ENCODE peak calls at places on chromosomes 11 and 22, in four cellular contexts. K, A, N and L are unnamed samples.

GRCh38 chr22:24985824-24986214 is 33.3 kb downstream of the KIAA1671 start:
- DNase-seq in A (peak; percentile 99), N (peak; percentile 75), K (peak; percentile 84), L (no peak)

GRCh38 chr11:77778549-77778948 is 42.0 kb downstream of the RSF1 start:
- DNase-seq in N (no peak), K (no peak), A (no peak), L (no peak)

GRCh38 chr11:32792111-32792947 is 2.1 kb downstream of the CCDC73 start:
- DNase-seq in K (no peak), N (no peak), A (no peak), L (no peak)

GRCh38 chr11:68266121-68266891 is 5.5 kb downstream of the C11orf24 start:
- DNase-seq in K (no peak), A (no peak), N (no peak), L (no peak)

GRCh38 chr11:69305885-69306540 is 12.1 kb downstream of the MYEOV start:
- DNase-seq in A (no peak), K (no peak), N (no peak), L (no peak)

GRCh38 chr11:43985386-43985752 is 42.9 kb downstream of the C11orf96 start:
- DNase-seq in A (no peak), K (no peak), N (no peak), L (no peak)

GRCh38 chr11:37500425-37500824 is 902.4 kb upstream of the RAG2 start:
- DNase-seq in K (no peak), N (no peak), A (no peak), L (no peak)

GRCh38 chr11:19428206-19429001 is 187.7 kb upstream of the E2F8 start:
- DNase-seq in A (peak; percentile 50), K (no peak), N (no peak), L (no peak)

GRCh38 chr11:121467965-121468364 is 15.2 kb upstream of the SORL1-AS1 start:
- DNase-seq in A (no peak), N (no peak), K (no peak), L (no peak)

GRCh38 chr11:74221816-74222215 is 50.7 kb downstream of the PPME1 start:
- DNase-seq in N (no peak), A (no peak), K (no peak), L (no peak)

GRCh38 chr11:33695051-33695566 is 5.5 kb downstream of the C11orf91 start:
- DNase-seq in K (no peak), A (peak; percentile 93), N (no peak), L (no peak)

GRCh38 chr22:46432164-46433068 is 96.9 kb downstream of the TRMU start:
- DNase-seq in K (no peak), N (no peak), A (no peak), L (no peak)

GRCh38 chr11:86586307-86586706 is 86.1 kb downstream of the ME3 start:
- DNase-seq in A (no peak), N (no peak), K (no peak), L (no peak)

GRCh38 chr11:63511349-63511748 is 5.5 kb downstream of the LGALS12 start:
- DNase-seq in N (no peak), K (no peak), A (no peak), L (no peak)
- TF ChIP-seq CTCF in N (no peak), K (no peak), A (no peak), L (no peak)

GRCh38 chr22:50584106-50585096 is 1.8 kb upstream of the CHKB start:
- DNase-seq in A (no peak), N (no peak), K (no peak), L (no peak)
- H3K4me3 ChIP-seq in A (no peak overlapping the region), N (no peak overlapping the region), K (no peak overlapping the region), L (no peak overlapping the region)

DNA sequence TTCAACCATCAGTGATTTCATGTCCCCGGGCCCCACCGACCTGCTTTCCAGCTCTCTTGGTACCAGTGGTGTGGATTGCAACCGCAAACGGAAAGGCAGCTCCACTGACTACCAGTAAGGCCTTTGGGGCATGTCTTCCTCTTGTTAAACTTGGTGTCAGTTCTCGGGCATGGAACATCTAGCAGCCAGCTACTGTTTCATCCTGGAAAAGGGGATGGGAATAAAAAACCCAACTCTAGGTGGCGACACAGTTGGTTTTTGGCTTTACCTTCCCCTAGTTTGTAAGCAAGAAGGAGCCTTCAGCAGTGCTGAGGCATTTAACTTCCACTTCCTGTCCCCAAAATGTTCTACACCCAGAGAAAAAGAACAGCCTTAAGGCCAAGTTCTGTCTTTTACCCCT is 76.7 kb downstream of the BMAL1 start:
- DNase-seq in K (no peak), N (no peak), A (peak; percentile 44), L (no peak)
- TF ChIP-seq CTCF in K (peak; percentile 34), N (peak; percentile 18), A (peak; percentile 45), L (peak; percentile 33)

DNA sequence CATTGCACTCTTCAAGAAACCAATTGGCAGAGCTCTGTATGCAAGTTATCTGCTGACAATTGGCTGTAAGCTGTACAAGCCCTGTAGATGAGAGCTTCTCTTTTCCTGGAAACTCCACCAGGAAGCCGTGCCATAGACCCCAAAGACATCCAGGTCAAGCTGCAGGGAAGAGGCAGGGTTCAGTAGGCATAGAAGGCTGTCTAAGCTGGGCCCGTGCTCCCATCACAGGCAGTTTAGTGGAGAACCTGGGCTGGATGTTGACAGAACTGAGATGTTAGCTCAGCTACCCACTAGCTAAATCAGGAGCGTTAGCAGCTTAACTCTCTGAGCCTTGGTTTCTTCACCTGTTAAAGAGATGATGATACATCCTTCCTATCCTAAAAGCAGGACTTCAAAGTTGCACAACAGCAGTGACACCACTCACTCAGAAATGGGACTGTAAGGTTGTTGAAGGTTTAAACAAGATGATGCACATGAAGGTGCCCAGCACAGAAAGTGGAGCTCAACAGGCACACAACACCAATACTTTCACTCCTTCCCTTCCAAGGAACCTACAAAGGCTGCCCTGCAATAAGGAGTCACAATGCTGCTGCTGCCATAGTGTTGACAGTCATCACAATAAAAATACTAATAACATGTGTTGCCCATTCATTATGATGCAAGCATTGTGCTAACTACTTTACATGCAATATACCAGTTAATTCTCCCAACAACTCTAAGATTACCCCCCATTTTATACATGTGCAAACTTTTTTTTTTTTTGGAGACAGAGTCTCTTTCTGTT is 115.4 kb downstream of the ZBTB16 start:
- DNase-seq in K (no peak), N (no peak), A (no peak), L (no peak)
- H3K4me3 ChIP-seq in K (no peak overlapping the region), N (no peak overlapping the region), A (no peak overlapping the region), L (no peak overlapping the region)

DNA sequence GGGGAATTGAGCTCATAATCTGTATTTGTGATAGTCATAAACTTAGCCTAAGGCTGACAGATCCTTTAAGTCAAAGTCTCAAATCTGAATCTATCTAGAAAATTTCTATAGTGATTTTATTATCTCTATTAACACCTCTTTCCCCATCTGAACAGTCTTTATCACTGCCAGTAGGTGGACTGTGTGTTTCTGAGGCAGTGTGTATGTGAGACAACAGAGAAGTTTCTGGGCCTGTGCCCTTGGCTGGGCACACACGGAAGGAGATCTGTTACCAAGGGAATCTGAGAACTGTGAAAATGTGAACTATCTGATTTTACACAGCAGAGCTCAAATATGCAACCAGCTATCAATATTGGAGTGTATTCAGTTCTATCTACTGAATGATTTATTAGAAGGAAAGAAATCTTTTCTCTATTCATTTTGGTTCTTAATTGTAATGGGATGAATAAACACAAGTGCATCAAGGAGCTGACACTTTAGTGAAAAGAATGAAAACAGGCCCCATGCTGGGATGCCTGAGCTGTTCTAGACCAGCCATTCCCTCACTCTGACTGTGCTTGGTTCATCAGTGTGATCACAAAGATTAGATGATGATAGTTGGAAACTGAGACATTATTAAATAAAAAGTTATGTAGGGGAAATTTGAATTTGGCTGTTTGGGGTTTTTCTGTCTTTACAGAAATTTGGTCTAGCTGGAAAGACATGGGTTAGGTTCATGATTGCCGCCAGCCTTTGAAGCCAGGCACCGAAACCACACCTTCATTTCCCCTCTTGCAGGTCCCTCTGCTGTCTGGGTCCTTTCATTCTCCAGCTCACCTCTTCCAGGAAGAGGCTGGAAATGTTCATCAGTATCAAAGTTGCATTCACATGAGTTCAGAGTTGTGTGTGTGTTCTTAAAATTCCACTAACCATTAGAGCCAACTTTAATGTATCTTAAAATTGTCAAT is 68.1 kb downstream of the LIF start:
- DNase-seq in A (no peak), N (no peak), K (peak; percentile 18), L (no peak)
- TF ChIP-seq CTCF in A (no peak), N (no peak), K (peak; percentile 4), L (peak; percentile 24)

GRCh38 chr11:94739331-94739730 is 28.8 kb upstream of the AMOTL1 start:
- DNase-seq in A (no peak), N (no peak), K (no peak), L (no peak)

GRCh38 chr11:94742645-94743044 is 25.5 kb upstream of the AMOTL1 start:
- DNase-seq in K (no peak), N (no peak), A (no peak), L (no peak)

GRCh38 chr11:94738746-94739145 is 29.4 kb upstream of the AMOTL1 start:
- DNase-seq in A (no peak), K (no peak), N (no peak), L (no peak)

GRCh38 chr11:94740975-94741707 is 27.0 kb upstream of the AMOTL1 start:
- DNase-seq in A (peak; percentile 73), N (peak; percentile 31), K (peak; percentile 67), L (no peak)

GRCh38 chr11:94740083-94740974 is 27.8 kb upstream of the AMOTL1 start:
- DNase-seq in A (no peak), N (peak; percentile 54), K (no peak), L (no peak)
- H3K4me3 ChIP-seq in A (peak overlapping the region; percentile 52), N (peak overlapping the region; percentile 67), K (peak overlapping the region; percentile 49), L (peak overlapping the region; percentile 47)

GRCh38 chr11:113725411-113725810 is 19.3 kb upstream of the TMPRSS5 start:
- DNase-seq in A (no peak), K (no peak), N (no peak), L (no peak)
- TF ChIP-seq CTCF in A (no peak), K (no peak), N (no peak), L (no peak)

DNA sequence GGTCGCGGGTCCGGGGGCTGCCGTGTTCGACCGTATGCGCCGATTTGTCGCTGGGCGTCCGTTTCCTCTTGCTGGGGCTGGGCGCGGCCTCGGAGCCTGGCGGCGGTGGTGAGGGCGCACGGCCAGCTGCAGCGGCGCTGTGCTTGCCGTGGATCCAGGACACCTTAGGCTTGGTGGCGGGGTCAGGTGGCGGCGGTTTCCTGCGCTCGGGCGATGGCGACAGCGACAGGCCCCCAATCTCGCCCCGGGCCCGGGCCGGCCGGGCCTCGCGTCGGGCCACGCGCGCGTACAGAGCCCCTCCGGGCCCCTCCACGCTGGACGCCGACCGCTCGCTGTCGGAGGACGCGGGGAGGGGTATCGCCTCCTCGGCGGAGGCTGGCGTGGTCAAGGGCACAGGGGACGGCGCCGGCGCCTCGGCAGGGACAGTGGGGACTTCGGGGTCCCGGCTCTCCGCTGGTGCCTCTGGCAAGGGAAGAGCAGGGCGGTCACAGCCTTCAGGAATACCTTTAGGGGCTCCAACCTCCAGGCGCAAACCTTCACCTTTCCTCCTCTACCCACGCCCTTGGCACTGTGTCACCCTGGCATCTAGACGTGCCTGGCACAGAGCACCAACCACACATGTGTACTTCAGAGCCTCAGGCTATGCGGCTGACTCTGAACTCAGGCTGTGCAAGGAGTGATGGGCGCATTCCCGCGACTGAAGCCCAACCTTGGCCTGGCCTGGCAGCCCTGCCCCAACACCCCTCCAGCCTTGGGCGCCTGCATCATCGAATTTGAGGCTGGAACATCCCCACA is 11.6 kb downstream of the SCARF2 start:
- DNase-seq in N (no peak), A (no peak), K (no peak), L (no peak)
- H3K4me3 ChIP-seq in N (peak overlapping the region; percentile 52), A (no peak overlapping the region), K (no peak overlapping the region), L (no peak overlapping the region)

DNA sequence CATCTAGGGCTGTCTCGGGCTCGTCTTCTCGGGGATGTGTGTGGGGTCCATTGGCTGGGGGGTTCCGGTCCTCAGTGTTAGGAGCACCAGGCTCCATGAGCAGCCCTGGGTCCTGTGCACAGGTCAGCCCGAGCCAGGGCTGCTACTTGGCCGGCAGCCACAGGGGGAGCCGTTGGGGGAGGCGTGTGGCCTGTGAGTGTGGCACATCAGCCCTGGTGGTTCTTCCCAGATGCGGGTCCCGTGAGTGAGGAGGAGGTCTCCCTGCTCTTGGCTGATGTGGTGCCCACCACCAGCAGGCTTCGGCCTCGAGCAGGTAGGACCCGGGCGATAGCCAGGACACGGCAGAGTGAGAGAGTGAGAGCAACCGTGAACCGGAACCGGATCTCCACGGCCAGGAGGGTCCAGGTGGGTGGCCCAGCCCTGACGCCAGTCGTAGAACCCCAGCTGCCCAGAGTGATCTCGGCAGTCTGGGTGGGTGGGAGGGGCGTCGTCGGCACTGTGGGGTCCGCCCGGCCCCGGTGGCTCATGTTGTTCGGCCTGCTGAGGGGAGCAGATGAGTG is 18.5 kb downstream of the IRF7 start:
- DNase-seq in N (no peak), K (no peak), A (no peak), L (no peak)
- TF ChIP-seq CTCF in N (no peak), K (no peak), A (peak; percentile 30), L (no peak)